ENCODE peak calls at places on chromosome 13, in seven cellular contexts. C, J, B, W, E, R and H are unnamed samples.

GRCh38 chr13:86870388-86870966 is 800.7 kb upstream of the SLITRK5 start:
- DNase-seq in C (peak; percentile 10), J (peak; percentile 49), B (no peak), W (no peak), E (no peak), R (peak; percentile 5), H (no peak)

GRCh38 chr13:91270031-91270430 is 77.5 kb upstream of the MIR17HG start:
- DNase-seq in C (no peak), J (no peak), B (no peak), W (no peak), E (no peak), R (no peak), H (no peak)

GRCh38 chr13:110812869-110813645 is 99.6 kb downstream of the ING1 start:
- DNase-seq in C (no peak), J (no peak), B (no peak), W (no peak), E (no peak), R (no peak), H (no peak)

GRCh38 chr13:75792526-75793187 is 156.5 kb downstream of the LMO7 start:
- DNase-seq in C (no peak), J (no peak), B (no peak), W (no peak), E (no peak), R (no peak), H (no peak)

GRCh38 chr13:43089912-43090498 is 66.6 kb downstream of the DNAJC15 start:
- DNase-seq in C (no peak), J (no peak), B (no peak), W (no peak), E (no peak), R (no peak), H (no peak)

GRCh38 chr13:49303533-49304252 is 56.0 kb downstream of the CDADC1 start:
- DNase-seq in C (no peak), J (no peak), B (peak; percentile 75), W (no peak), E (no peak), R (peak; percentile 94), H (no peak)

GRCh38 chr13:73737214-73737613 is 397.0 kb downstream of the KLF12 start:
- DNase-seq in C (no peak), J (no peak), B (no peak), W (no peak), E (no peak), R (no peak), H (no peak)

GRCh38 chr13:21359855-21360254 is 99.2 kb downstream of the ZDHHC20 start:
- DNase-seq in C (no peak), J (no peak), B (no peak), W (no peak), E (no peak), R (no peak), H (no peak)

GRCh38 chr13:92743992-92744391 is 482.6 kb upstream of the GPC6 start:
- DNase-seq in C (no peak), J (peak; percentile 22), B (no peak), W (no peak), E (no peak), R (no peak), H (no peak)

GRCh38 chr13:77928909-77929308 is 10.3 kb upstream of the EDNRB start:
- DNase-seq in C (no peak), J (no peak), B (no peak), W (no peak), E (no peak), R (no peak), H (no peak)

GRCh38 chr13:19664481-19665230 is 31.2 kb downstream of the MPHOSPH8 start:
- DNase-seq in C (no peak), J (no peak), B (no peak), W (no peak), E (no peak), R (no peak), H (no peak)